ENCODE peak calls at places on chromosomes 7 and 10, in five cellular contexts. M, O, S, W and N are unnamed samples.
A peak's percentile ranks its signal among the peaks of the same experiment; 100 is the strongest.

GRCh38 chr10:33537066-33537465 is 202.6 kb upstream of the NRP1 start:
- DNase-seq in M (peak; percentile 25), W (no peak), O (no peak), S (no peak), N (no peak)

GRCh38 chr10:37563107-37563714 is 294.2 kb downstream of the ZNF248 start:
- DNase-seq in M (no peak), S (no peak), W (no peak), O (no peak), N (no peak)

GRCh38 chr7:37016073-37016878 is 292.0 kb upstream of the AOAH start:
- DNase-seq in O (no peak), M (no peak), W (no peak), S (no peak), N (no peak)

GRCh38 chr7:101819913-101820522 is 2.6 kb downstream of the CUX1 start:
- DNase-seq in S (no peak), W (no peak), M (no peak), O (no peak), N (no peak)

GRCh38 chr10:99619090-99619800 is 994 bp downstream of the SLC25A28 start:
- DNase-seq in W (no peak), O (peak; percentile 60), M (no peak), S (no peak), N (no peak)

GRCh38 chr10:77162697-77163096 is 474.9 kb downstream of the KCNMA1 start:
- DNase-seq in O (no peak), W (no peak), S (no peak), M (peak; percentile 76), N (no peak)

GRCh38 chr7:123367508-123368122 is 166.8 kb downstream of the IQUB start:
- DNase-seq in S (no peak), W (no peak), O (peak; percentile 63), M (no peak), N (no peak)

GRCh38 chr10:31602541-31603244 is 283.7 kb downstream of the ZEB1 start:
- DNase-seq in S (peak; percentile 88), W (no peak), M (peak; percentile 68), O (no peak), N (no peak)

GRCh38 chr10:98403812-98404504 is 11.0 kb downstream of the PYROXD2 start:
- DNase-seq in W (no peak), S (no peak), O (peak; percentile 77), M (peak; percentile 45), N (no peak)

GRCh38 chr10:4074559-4075407 is 289.8 kb upstream of the KLF6 start:
- DNase-seq in W (no peak), M (no peak), O (no peak), S (peak; percentile 54), N (no peak)

GRCh38 chr10:29957887-29958330 is 101.5 kb downstream of the JCAD start:
- DNase-seq in W (no peak), M (no peak), S (no peak), O (peak; percentile 61), N (no peak)

GRCh38 chr7:36295090-36295489 is 94.6 kb upstream of the ANLN start:
- DNase-seq in O (no peak), M (no peak), S (no peak), W (no peak), N (no peak)

GRCh38 chr10:34505338-34505737 is 309.8 kb downstream of the PARD3 start:
- DNase-seq in M (no peak), W (no peak), S (no peak), O (no peak), N (no peak)

GRCh38 chr10:92965314-92965713 is 95.3 kb upstream of the CYP26C1 start:
- DNase-seq in S (no peak), O (peak; percentile 56), M (peak; percentile 43), W (no peak), N (no peak)

GRCh38 chr7:50713357-50713965 is 69.2 kb downstream of the GRB10 start:
- DNase-seq in M (no peak), W (no peak), O (no peak), S (no peak), N (no peak)

GRCh38 chr7:39540320-39540719 is 25.9 kb upstream of the YAE1 start:
- DNase-seq in O (no peak), S (no peak), W (no peak), M (no peak), N (no peak)

GRCh38 chr7:40761757-40762342 is 627.0 kb downstream of the SUGCT start:
- DNase-seq in S (no peak), O (no peak), W (no peak), M (no peak), N (no peak)
- TF ChIP-seq CTCF in S (no peak), O (no peak), W (no peak), M (no peak), N (no peak)

DNA sequence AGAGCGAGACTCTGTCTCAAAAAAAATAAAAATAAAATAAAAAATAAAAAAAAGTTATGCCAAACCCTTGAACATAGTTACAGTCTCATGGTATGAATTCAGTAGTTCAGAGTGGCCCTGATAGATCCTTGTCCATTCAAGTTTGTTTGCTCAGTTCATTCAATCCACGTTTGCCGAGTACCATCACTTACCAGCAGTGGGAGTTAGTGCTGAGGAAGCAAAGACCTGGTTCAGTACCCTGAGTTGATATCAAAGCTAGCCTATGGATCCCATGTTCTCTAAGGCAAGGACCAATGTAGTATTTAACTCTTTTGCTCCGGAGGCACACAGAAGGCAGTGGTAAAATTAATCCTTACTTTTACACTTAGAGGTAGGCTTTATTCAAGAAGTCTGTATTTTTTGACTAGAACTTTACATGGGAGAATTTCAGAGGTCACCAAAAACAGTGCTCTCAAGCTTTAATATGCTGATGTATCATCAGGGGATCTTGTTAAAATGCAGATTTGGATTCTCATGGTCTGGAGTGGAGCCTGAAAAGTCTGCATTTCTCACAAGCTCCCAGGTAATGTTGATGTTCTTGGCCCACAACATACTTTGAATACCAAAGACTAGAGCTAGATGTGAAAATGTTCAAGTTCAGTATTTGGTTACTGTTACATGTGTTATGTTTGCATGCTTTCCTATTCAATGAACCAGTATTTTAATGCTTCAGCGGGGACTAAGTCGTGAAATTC is 38.1 kb upstream of the HBP1 start:
- DNase-seq in O (no peak), M (no peak), S (no peak), W (no peak), N (no peak)
- TF ChIP-seq CTCF in O (peak; percentile 9), M (peak; percentile 16), S (no peak), W (no peak), N (no peak)

GRCh38 chr10:113126506-113127192 is 176.6 kb downstream of the TCF7L2 start:
- DNase-seq in W (peak; percentile 67), O (no peak), S (peak; percentile 72), M (peak; percentile 56), N (no peak)
- TF ChIP-seq CTCF in W (no peak), O (no peak), S (peak; percentile 50), M (peak; percentile 88), N (peak; percentile 54)

GRCh38 chr7:74207586-74207985 is 2.2 kb upstream of the LAT2 start:
- DNase-seq in M (no peak), O (no peak), W (no peak), S (no peak), N (no peak)

GRCh38 chr7:74203956-74204615 is 5.7 kb upstream of the LAT2 start:
- DNase-seq in M (no peak), S (no peak), W (no peak), O (no peak), N (no peak)

GRCh38 chr7:74203157-74203556 is 6.6 kb upstream of the LAT2 start:
- DNase-seq in S (peak; percentile 15), M (peak; percentile 49), O (peak; percentile 44), W (no peak), N (no peak)

GRCh38 chr7:74206589-74207120 is 3.2 kb upstream of the LAT2 start:
- DNase-seq in O (peak; percentile 89), W (peak; percentile 67), S (peak; percentile 82), M (peak; percentile 61), N (peak; percentile 64)
- TF ChIP-seq CTCF in O (peak; percentile 96), W (peak; percentile 96), S (peak; percentile 99), M (peak; percentile 99), N (peak; percentile 77)

DNA sequence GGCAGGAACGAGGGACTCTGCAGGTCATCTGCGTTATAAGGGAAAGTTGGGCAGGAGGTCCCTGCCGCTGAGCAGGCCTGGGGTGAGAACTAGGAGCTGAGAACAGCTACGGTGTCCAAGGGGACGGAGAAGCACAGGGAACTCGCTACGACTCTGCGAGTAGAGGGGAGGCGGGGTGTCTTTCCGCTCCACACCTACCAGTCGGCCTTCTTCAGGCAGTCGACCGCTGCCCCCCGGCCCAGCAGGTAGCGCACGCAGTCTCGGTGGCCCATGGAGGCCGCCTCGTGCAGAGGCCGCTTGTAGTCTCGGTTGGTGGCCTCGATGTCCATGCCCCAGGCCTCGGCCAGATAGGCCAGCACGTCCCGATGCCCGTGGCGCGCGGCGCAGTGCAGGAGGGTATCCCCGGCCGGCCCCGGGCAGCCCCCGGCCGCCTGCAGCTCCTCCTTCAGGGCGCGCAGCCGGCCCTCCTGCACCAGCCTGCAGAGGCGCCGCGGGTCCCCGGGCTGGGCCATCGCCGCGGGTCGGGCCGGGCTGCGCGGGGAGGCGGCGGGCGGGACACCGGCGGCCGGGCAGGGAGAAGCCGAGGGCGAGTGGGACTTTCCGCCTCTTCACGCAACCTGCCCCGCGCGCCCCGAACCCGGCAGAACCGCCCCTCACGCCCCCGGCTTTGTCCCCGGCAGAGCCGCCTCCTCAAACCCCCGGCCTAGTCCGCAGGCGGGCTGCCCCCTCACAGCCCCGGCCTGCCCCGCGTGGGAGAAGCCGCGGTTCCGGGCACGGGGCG is 660 bp downstream of the ANKRD16 start:
- DNase-seq in W (peak; percentile 34), M (no peak), S (peak; percentile 50), O (peak; percentile 61), N (no peak)
- TF ChIP-seq CTCF in W (no peak), M (peak; percentile 13), S (no peak), O (no peak), N (no peak)

DNA sequence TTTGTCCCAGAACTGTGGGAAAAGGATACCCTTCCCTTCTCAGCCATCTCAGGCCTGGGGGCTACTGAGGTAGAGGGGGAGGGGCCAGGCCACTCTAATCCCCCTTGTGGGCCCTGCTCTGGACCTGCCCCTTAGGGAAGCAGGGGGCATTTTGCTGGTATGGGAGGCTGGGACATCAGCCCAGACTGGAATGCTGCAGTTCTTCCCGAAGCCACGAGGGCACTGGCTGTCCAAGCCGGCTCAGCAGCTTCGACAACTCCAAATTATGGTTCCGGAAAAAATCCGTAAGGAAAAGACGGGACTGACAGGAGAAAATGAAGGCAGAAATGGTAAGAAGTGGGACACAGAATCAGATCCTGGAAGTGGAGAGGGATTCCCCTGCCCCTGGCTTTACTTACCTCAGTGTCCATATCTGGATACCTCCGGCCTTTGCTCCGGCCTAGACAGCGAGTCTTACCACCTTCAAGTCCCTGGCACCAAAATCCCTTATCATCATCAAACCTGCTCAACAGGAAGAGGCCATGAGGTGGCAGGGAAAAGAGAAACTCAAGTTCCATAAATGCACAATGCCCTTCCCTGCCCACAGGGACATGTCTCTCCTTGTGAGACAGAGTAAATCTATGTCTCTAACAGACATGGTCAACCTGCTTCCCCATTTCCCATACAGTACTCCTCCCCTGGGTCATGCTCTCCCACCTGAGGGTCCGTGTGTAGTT is 9.0 kb downstream of the NDST2 start:
- DNase-seq in W (no peak), O (no peak), S (no peak), M (no peak), N (no peak)
- TF ChIP-seq CTCF in W (no peak), O (no peak), S (no peak), M (peak; percentile 30), N (no peak)

DNA sequence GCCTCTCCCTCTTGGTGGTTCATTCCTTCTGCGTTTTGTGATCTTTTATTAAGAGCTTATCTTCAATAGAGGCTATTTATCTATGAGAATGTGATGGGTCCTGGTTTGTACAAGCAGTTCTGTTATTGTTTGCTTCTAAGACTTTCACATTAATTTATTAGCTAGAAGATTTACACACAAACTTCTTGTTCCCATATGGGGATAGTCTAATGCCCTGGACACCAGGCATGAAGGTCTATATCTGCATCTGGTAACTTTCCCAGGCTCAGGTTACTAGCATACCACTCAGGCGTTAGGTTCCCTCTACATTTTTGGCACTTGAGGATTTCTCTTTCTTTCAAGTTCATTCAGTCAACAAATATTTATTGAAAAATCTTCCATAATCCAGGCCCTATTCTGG is 7.7 kb downstream of the XPNPEP1 start:
- DNase-seq in W (no peak), S (no peak), M (no peak), O (no peak), N (no peak)
- TF ChIP-seq CTCF in W (no peak), S (no peak), M (no peak), O (no peak), N (no peak)